ENCODE peak calls at places on chromosomes 2 and 18, in nine cellular contexts. F is pancreas; B is caudate nucleus; G is IMR-90; X is stimulated activated CD4-positive, alpha-beta T cell treated with anti-CD3 and anti-CD28 coated beads, TNF-alpha, amount 100 ng/mL, for 4 hours; Z is SW480; H is endothelial cell; W is SK-N-DZ; Y is COLO829. J is an unnamed sample.

GRCh38 chr2:95314964-95315611 is 17.9 kb downstream of the KCNIP3 start:
- DNase-seq in Y (peak), X (no peak), Z (peak), G (peak), H (peak), F (peak), B (peak), W (peak), J (peak)

GRCh38 chr2:149657393-149657792 is 69.8 kb upstream of the MMADHC start:
- DNase-seq in F (no peak), B (no peak), X (no peak), H (no peak), Y (no peak), W (no peak), G (no peak), Z (no peak), J (no peak)

GRCh38 chr2:18309627-18310026 is 250.8 kb downstream of the RDH14 start:
- DNase-seq in H (no peak), Y (no peak), F (no peak), X (no peak), G (peak), B (no peak), W (no peak), Z (no peak), J (no peak)

GRCh38 chr2:37631292-37631691 is 40.1 kb downstream of the CDC42EP3 start:
- DNase-seq in H (no peak), W (no peak), Y (no peak), G (no peak), Z (no peak), F (no peak), X (no peak), B (no peak), J (no peak)

GRCh38 chr18:73812423-73812822 is 335.2 kb downstream of the FBXO15 start:
- DNase-seq in B (no peak), G (no peak), W (no peak), Z (no peak), F (no peak), Y (no peak), H (no peak), X (no peak), J (no peak)

GRCh38 chr2:48829036-48829435 is 73.5 kb upstream of the LHCGR start:
- DNase-seq in Y (no peak), F (no peak), X (no peak), B (no peak), W (no peak), Z (no peak), G (peak), H (no peak), J (no peak)

GRCh38 chr2:166179201-166179600 is 51.4 kb upstream of the SCN1A start:
- DNase-seq in W (no peak), F (no peak), Z (no peak), X (no peak), B (no peak), Y (no peak), G (peak), H (no peak), J (no peak)

GRCh38 chr2:132256251-132256902 is 94.6 kb upstream of the ANKRD30BL start:
- DNase-seq in Z (no peak), W (no peak), G (no peak), Y (no peak), F (no peak), B (no peak), X (no peak), H (no peak), J (peak)

GRCh38 chr2:232542715-232543467 is 3.4 kb downstream of the CHRNG start:
- DNase-seq in G (no peak), Z (no peak), X (no peak), H (no peak), W (no peak), Y (no peak), B (no peak), F (no peak), J (no peak)

GRCh38 chr2:218885981-218886447 is 5.4 kb downstream of the WNT10A start:
- DNase-seq in F (no peak), X (no peak), H (no peak), Z (peak), G (no peak), W (no peak), B (no peak), Y (no peak), J (no peak)

GRCh38 chr2:9207641-9208301 is 1.2 kb downstream of the ASAP2 start:
- DNase-seq in Y (peak), G (no peak), B (no peak), W (no peak), F (peak), X (no peak), H (no peak), Z (peak), J (peak)

J was measured in retina.